ENCODE peak calls at places on chromosomes 6 and 20, in four cellular contexts. One of them, this sample, is unnamed.

GRCh38 chr20:38806855-38807655 is 1.6 kb downstream of the PPP1R16B start:
- DNase-seq in iPS DF 6.9: no peak
- DNase-seq in DND-41: no peak
- DNase-seq in CD4-positive, CD25-positive, alpha-beta regulatory T cell: peak
- DNase-seq in this sample: peak

GRCh38 chr20:45014671-45015415 is 48.5 kb downstream of the STK4 start:
- DNase-seq in DND-41: no peak
- DNase-seq in CD4-positive, CD25-positive, alpha-beta regulatory T cell: no peak
- DNase-seq in iPS DF 6.9: no peak
- DNase-seq in this sample: no peak

GRCh38 chr6:161486326-161486725 is 212.5 kb upstream of the AGPAT4 start:
- DNase-seq in CD4-positive, CD25-positive, alpha-beta regulatory T cell: no peak
- DNase-seq in iPS DF 6.9: no peak
- DNase-seq in DND-41: no peak
- DNase-seq in this sample: no peak

GRCh38 chr6:164442572-164442971 is 866.8 kb downstream of the C6orf118 start:
- DNase-seq in CD4-positive, CD25-positive, alpha-beta regulatory T cell: no peak
- DNase-seq in DND-41: no peak
- DNase-seq in iPS DF 6.9: no peak
- DNase-seq in this sample: no peak

GRCh38 chr6:13425971-13426931 is 61.1 kb downstream of the GFOD1 start:
- DNase-seq in DND-41: no peak
- DNase-seq in iPS DF 6.9: no peak
- DNase-seq in CD4-positive, CD25-positive, alpha-beta regulatory T cell: no peak
- DNase-seq in this sample: peak

GRCh38 chr6:110738899-110739365 is 76.3 kb downstream of the CDK19 start:
- DNase-seq in CD4-positive, CD25-positive, alpha-beta regulatory T cell: no peak
- DNase-seq in DND-41: no peak
- DNase-seq in iPS DF 6.9: no peak
- DNase-seq in this sample: no peak

GRCh38 chr6:31877125-31877650 is 1.6 kb downstream of the SLC44A4 start:
- DNase-seq in CD4-positive, CD25-positive, alpha-beta regulatory T cell: no peak
- DNase-seq in iPS DF 6.9: no peak
- DNase-seq in DND-41: no peak
- DNase-seq in this sample: no peak

GRCh38 chr6:46042355-46042999 is 26.8 kb upstream of the CLIC5 start:
- DNase-seq in CD4-positive, CD25-positive, alpha-beta regulatory T cell: no peak
- DNase-seq in iPS DF 6.9: peak
- DNase-seq in DND-41: peak
- DNase-seq in this sample: no peak

GRCh38 chr6:169966312-169967181 is 215.1 kb downstream of the ERMARD start:
- DNase-seq in iPS DF 6.9: no peak
- DNase-seq in CD4-positive, CD25-positive, alpha-beta regulatory T cell: no peak
- DNase-seq in DND-41: no peak
- DNase-seq in this sample: no peak

GRCh38 chr6:71043902-71044301 is 87.0 kb upstream of the B3GAT2 start:
- DNase-seq in DND-41: no peak
- DNase-seq in iPS DF 6.9: no peak
- DNase-seq in CD4-positive, CD25-positive, alpha-beta regulatory T cell: no peak
- DNase-seq in this sample: no peak

GRCh38 chr6:167546611-167547327 is 221.9 kb downstream of the TTLL2 start:
- DNase-seq in CD4-positive, CD25-positive, alpha-beta regulatory T cell: no peak
- DNase-seq in iPS DF 6.9: no peak
- DNase-seq in DND-41: no peak
- DNase-seq in this sample: no peak

GRCh38 chr6:167547328-167547692 is 222.4 kb downstream of the TTLL2 start:
- DNase-seq in CD4-positive, CD25-positive, alpha-beta regulatory T cell: no peak
- DNase-seq in iPS DF 6.9: no peak
- DNase-seq in DND-41: no peak
- DNase-seq in this sample: no peak

GRCh38 chr6:167547751-167548150 is 222.9 kb downstream of the TTLL2 start:
- DNase-seq in DND-41: peak
- DNase-seq in iPS DF 6.9: no peak
- DNase-seq in CD4-positive, CD25-positive, alpha-beta regulatory T cell: no peak
- DNase-seq in this sample: no peak

GRCh38 chr6:167541544-167541943 is 216.7 kb downstream of the TTLL2 start:
- DNase-seq in CD4-positive, CD25-positive, alpha-beta regulatory T cell: no peak
- DNase-seq in DND-41: no peak
- DNase-seq in iPS DF 6.9: no peak
- DNase-seq in this sample: no peak

DNA sequence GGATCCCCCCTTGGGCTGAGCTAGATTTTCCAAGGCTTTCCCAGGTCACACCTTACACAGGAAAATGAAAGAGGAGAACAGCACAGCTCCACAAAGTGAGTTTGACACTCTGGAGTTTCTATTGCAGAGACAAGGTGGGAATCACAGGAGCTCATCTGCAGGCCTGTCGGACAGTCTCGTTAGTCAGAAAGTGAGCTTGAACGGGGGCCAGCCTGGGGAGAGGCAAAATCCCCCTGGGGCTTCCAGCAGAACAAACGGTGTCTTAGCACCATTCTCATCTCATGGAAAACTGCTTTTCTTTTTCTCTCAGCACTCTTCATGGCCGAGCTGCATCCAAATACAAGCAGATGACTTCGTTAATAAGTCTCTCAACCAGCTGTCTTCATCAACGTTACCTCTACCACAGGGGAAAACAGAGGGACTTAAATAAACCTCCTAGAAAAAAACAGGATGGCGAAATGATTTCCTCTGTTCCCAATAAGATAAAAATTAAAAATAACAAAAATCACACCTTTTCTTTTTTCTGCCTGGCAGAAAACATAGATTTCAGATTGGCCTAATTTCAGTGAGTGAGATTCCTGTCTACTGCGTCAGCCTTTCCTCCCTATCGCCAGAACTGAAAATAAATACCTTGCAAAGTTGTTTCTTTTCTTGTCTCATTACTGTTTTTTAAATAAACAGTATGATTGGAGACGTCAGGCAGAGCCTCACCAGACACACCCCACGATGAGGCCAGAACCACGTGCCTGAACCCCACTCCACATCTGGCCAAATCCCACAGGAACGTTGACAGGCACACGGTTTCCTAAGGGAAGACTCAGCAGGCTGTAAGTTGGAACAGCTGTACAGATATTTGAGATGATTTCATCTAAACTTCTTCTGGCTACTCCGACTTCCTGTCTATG is 219.0 kb downstream of the TTLL2 start:
- DNase-seq in CD4-positive, CD25-positive, alpha-beta regulatory T cell: no peak
- DNase-seq in DND-41: no peak
- DNase-seq in iPS DF 6.9: no peak
- DNase-seq in this sample: no peak
- H3K27ac ChIP-seq in CD4-positive, CD25-positive, alpha-beta regulatory T cell: no peak
- H3K27ac ChIP-seq in DND-41: no peak
- H3K27ac ChIP-seq in iPS DF 6.9: no peak
- H3K27ac ChIP-seq in this sample: no peak

GRCh38 chr6:142174681-142175080 is 27.6 kb downstream of the VTA1 start:
- DNase-seq in iPS DF 6.9: no peak
- DNase-seq in DND-41: no peak
- DNase-seq in CD4-positive, CD25-positive, alpha-beta regulatory T cell: no peak
- DNase-seq in this sample: no peak

GRCh38 chr6:142171351-142171750 is 24.3 kb downstream of the VTA1 start:
- DNase-seq in CD4-positive, CD25-positive, alpha-beta regulatory T cell: no peak
- DNase-seq in iPS DF 6.9: no peak
- DNase-seq in DND-41: no peak
- DNase-seq in this sample: no peak

GRCh38 chr6:142173980-142174379 is 26.9 kb downstream of the VTA1 start:
- DNase-seq in CD4-positive, CD25-positive, alpha-beta regulatory T cell: no peak
- DNase-seq in DND-41: no peak
- DNase-seq in iPS DF 6.9: no peak
- DNase-seq in this sample: no peak

GRCh38 chr6:142167472-142167871 is 20.4 kb downstream of the VTA1 start:
- DNase-seq in CD4-positive, CD25-positive, alpha-beta regulatory T cell: no peak
- DNase-seq in DND-41: no peak
- DNase-seq in iPS DF 6.9: no peak
- DNase-seq in this sample: no peak

DNA sequence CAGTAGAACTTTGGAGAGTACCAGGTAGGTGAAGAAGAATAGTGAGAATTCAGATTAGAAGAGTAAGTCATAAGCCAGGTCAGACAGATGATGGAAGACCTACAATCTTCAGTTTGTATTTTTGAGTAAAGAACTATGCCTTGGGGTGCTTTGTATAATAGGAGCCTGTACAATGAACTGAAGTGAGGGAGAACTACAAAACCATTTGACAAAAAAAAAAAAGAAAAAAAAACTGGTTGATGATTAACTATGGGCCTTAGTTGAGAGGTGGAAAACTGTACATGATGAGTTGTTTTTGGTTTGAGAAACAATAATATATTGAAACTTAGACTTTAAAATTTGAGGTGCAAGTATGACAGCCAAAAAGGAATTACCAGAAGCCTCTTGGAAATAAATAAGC is 25.7 kb downstream of the VTA1 start:
- DNase-seq in DND-41: no peak
- DNase-seq in CD4-positive, CD25-positive, alpha-beta regulatory T cell: no peak
- DNase-seq in iPS DF 6.9: no peak
- DNase-seq in this sample: no peak
- H3K27ac ChIP-seq in DND-41: no peak
- H3K27ac ChIP-seq in CD4-positive, CD25-positive, alpha-beta regulatory T cell: no peak
- H3K27ac ChIP-seq in iPS DF 6.9: no peak
- H3K27ac ChIP-seq in this sample: no peak

GRCh38 chr6:156991971-156992370 is 214.8 kb downstream of the ARID1B start:
- DNase-seq in DND-41: no peak
- DNase-seq in iPS DF 6.9: no peak
- DNase-seq in CD4-positive, CD25-positive, alpha-beta regulatory T cell: no peak
- DNase-seq in this sample: no peak
- H3K27ac ChIP-seq in DND-41: no peak
- H3K27ac ChIP-seq in iPS DF 6.9: no peak
- H3K27ac ChIP-seq in CD4-positive, CD25-positive, alpha-beta regulatory T cell: no peak
- H3K27ac ChIP-seq in this sample: no peak

GRCh38 chr6:116530436-116530835 is 15.0 kb downstream of the TRAPPC3L start:
- DNase-seq in CD4-positive, CD25-positive, alpha-beta regulatory T cell: no peak
- DNase-seq in DND-41: no peak
- DNase-seq in iPS DF 6.9: no peak
- DNase-seq in this sample: no peak

GRCh38 chr6:116528163-116528562 is 16.7 kb downstream of the CALHM5 start:
- DNase-seq in iPS DF 6.9: no peak
- DNase-seq in CD4-positive, CD25-positive, alpha-beta regulatory T cell: no peak
- DNase-seq in DND-41: no peak
- DNase-seq in this sample: no peak

GRCh38 chr6:116531675-116532570 is 13.6 kb downstream of the TRAPPC3L start:
- DNase-seq in DND-41: peak
- DNase-seq in CD4-positive, CD25-positive, alpha-beta regulatory T cell: peak
- DNase-seq in iPS DF 6.9: peak
- DNase-seq in this sample: no peak

GRCh38 chr6:116529466-116529969 is 16.0 kb downstream of the TRAPPC3L start:
- DNase-seq in DND-41: no peak
- DNase-seq in iPS DF 6.9: no peak
- DNase-seq in CD4-positive, CD25-positive, alpha-beta regulatory T cell: no peak
- DNase-seq in this sample: no peak

GRCh38 chr6:116528800-116529199 is 16.7 kb downstream of the TRAPPC3L start:
- DNase-seq in CD4-positive, CD25-positive, alpha-beta regulatory T cell: no peak
- DNase-seq in DND-41: no peak
- DNase-seq in iPS DF 6.9: no peak
- DNase-seq in this sample: no peak
- H3K27ac ChIP-seq in CD4-positive, CD25-positive, alpha-beta regulatory T cell: no peak
- H3K27ac ChIP-seq in DND-41: no peak
- H3K27ac ChIP-seq in iPS DF 6.9: no peak
- H3K27ac ChIP-seq in this sample: no peak

DNA sequence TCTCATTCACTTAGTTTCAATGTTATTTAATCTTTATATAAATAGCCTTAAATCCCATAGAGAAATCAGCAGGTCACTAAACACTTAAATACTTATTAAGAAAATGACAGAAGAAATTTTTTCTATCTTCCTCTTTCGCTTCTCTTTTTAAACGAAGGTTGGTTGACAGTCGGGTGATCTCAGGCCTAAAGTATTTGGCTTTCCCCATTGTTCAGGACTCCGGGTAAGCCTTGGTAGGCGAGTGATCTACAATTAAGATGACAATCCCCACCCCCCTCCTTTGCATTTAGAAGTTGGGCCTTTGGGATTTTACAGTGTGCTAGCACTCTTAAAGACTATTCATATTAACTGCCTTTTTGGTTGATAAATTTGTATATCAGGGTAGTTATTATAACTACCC is 19.7 kb upstream of the UTRN start:
- DNase-seq in DND-41: no peak
- DNase-seq in iPS DF 6.9: peak
- DNase-seq in CD4-positive, CD25-positive, alpha-beta regulatory T cell: no peak
- DNase-seq in this sample: no peak
- H3K27ac ChIP-seq in DND-41: no peak
- H3K27ac ChIP-seq in iPS DF 6.9: no peak
- H3K27ac ChIP-seq in CD4-positive, CD25-positive, alpha-beta regulatory T cell: no peak
- H3K27ac ChIP-seq in this sample: no peak

GRCh38 chr6:159681104-159681503 is 11.9 kb downstream of the SOD2 start:
- DNase-seq in CD4-positive, CD25-positive, alpha-beta regulatory T cell: no peak
- DNase-seq in iPS DF 6.9: no peak
- DNase-seq in DND-41: no peak
- DNase-seq in this sample: no peak
- H3K27ac ChIP-seq in CD4-positive, CD25-positive, alpha-beta regulatory T cell: no peak
- H3K27ac ChIP-seq in iPS DF 6.9: no peak
- H3K27ac ChIP-seq in DND-41: no peak
- H3K27ac ChIP-seq in this sample: no peak

This sample was measured in dorsolateral prefrontal cortex.